ENCODE peak calls at places on chromosomes 13 and 19, in six cellular contexts. One of them, this sample, is unnamed.

GRCh38 chr13:21567714-21568113 is 36.3 kb downstream of the MICU2 start:
- DNase-seq in osteoblast: peak
- DNase-seq in GM12878: no peak
- DNase-seq in A549: no peak
- DNase-seq in GM23248: peak
- DNase-seq in neural progenitor cell: no peak
- DNase-seq in this sample: no peak

GRCh38 chr13:48624858-48625257 is 28.9 kb upstream of the CYSLTR2 start:
- DNase-seq in osteoblast: no peak
- DNase-seq in GM12878: no peak
- DNase-seq in A549: no peak
- DNase-seq in GM23248: no peak
- DNase-seq in neural progenitor cell: no peak
- DNase-seq in this sample: peak

GRCh38 chr19:51938936-51939335 is 11.7 kb downstream of the ZNF613 start:
- DNase-seq in osteoblast: no peak
- DNase-seq in GM12878: no peak
- DNase-seq in A549: no peak
- DNase-seq in GM23248: no peak
- DNase-seq in neural progenitor cell: no peak
- DNase-seq in this sample: no peak

GRCh38 chr19:1261863-1262686 is 7.1 kb upstream of the CIRBP start:
- DNase-seq in osteoblast: peak
- DNase-seq in GM12878: no peak
- DNase-seq in A549: peak
- DNase-seq in GM23248: peak
- DNase-seq in neural progenitor cell: peak
- DNase-seq in this sample: peak

GRCh38 chr19:8357007-8357521 is 6.9 kb upstream of the ANGPTL4 start:
- DNase-seq in osteoblast: no peak
- DNase-seq in GM12878: no peak
- DNase-seq in A549: no peak
- DNase-seq in GM23248: no peak
- DNase-seq in neural progenitor cell: no peak
- DNase-seq in this sample: peak

GRCh38 chr19:46022431-46023310 is at the start of gene PGLYRP1:
- DNase-seq in osteoblast: no peak
- DNase-seq in GM12878: no peak
- DNase-seq in A549: no peak
- DNase-seq in GM23248: no peak
- DNase-seq in neural progenitor cell: no peak
- DNase-seq in this sample: no peak

GRCh38 chr19:575527-576506 is 3.4 kb downstream of the BSG start:
- DNase-seq in osteoblast: peak
- DNase-seq in GM12878: no peak
- DNase-seq in A549: no peak
- DNase-seq in GM23248: peak
- DNase-seq in neural progenitor cell: no peak
- DNase-seq in this sample: peak

GRCh38 chr19:40805258-40805868 is 6.4 kb downstream of the EGLN2 start:
- DNase-seq in osteoblast: peak
- DNase-seq in GM12878: no peak
- DNase-seq in A549: no peak
- DNase-seq in GM23248: no peak
- DNase-seq in neural progenitor cell: no peak
- DNase-seq in this sample: no peak

GRCh38 chr19:52474351-52475127 is 21.2 kb downstream of the ZNF578 start:
- DNase-seq in osteoblast: no peak
- DNase-seq in GM12878: no peak
- DNase-seq in A549: no peak
- DNase-seq in GM23248: no peak
- DNase-seq in neural progenitor cell: no peak
- DNase-seq in this sample: no peak

GRCh38 chr19:10887616-10888367 is 16.4 kb downstream of the CARM1 start:
- DNase-seq in osteoblast: peak
- DNase-seq in GM12878: no peak
- DNase-seq in A549: no peak
- DNase-seq in GM23248: peak
- DNase-seq in neural progenitor cell: no peak
- DNase-seq in this sample: no peak

GRCh38 chr19:36605839-36606478 is 846 bp downstream of the ZNF382 start:
- DNase-seq in osteoblast: no peak
- DNase-seq in GM12878: peak
- DNase-seq in A549: no peak
- DNase-seq in GM23248: no peak
- DNase-seq in neural progenitor cell: no peak
- DNase-seq in this sample: no peak

GRCh38 chr19:39498262-39499081 is at the start of gene DLL3:
- DNase-seq in osteoblast: peak
- DNase-seq in GM12878: no peak
- DNase-seq in A549: no peak
- DNase-seq in GM23248: peak
- DNase-seq in neural progenitor cell: peak
- DNase-seq in this sample: no peak

GRCh38 chr13:66811445-66811844 is 418.7 kb downstream of the PCDH9 start:
- DNase-seq in osteoblast: no peak
- DNase-seq in GM12878: no peak
- DNase-seq in A549: no peak
- DNase-seq in GM23248: no peak
- DNase-seq in neural progenitor cell: no peak
- DNase-seq in this sample: no peak

GRCh38 chr13:114067886-114068722 is 64.3 kb downstream of the RASA3 start:
- DNase-seq in osteoblast: peak
- DNase-seq in GM12878: no peak
- DNase-seq in A549: no peak
- DNase-seq in GM23248: no peak
- DNase-seq in neural progenitor cell: no peak
- DNase-seq in this sample: no peak

GRCh38 chr13:114279770-114280169 is 1.6 kb upstream of the UPF3A start:
- DNase-seq in osteoblast: no peak
- DNase-seq in GM12878: no peak
- DNase-seq in A549: no peak
- DNase-seq in GM23248: no peak
- DNase-seq in neural progenitor cell: no peak
- DNase-seq in this sample: no peak

GRCh38 chr13:19959831-19960672 is 1.5 kb downstream of the ZMYM2 start:
- DNase-seq in osteoblast: peak
- DNase-seq in GM12878: peak
- DNase-seq in A549: peak
- DNase-seq in GM23248: peak
- DNase-seq in neural progenitor cell: peak
- DNase-seq in this sample: peak

GRCh38 chr19:14113762-14114414 is 3.7 kb downstream of the PRKACA start:
- DNase-seq in osteoblast: peak
- DNase-seq in GM12878: no peak
- DNase-seq in A549: peak
- DNase-seq in GM23248: no peak
- DNase-seq in neural progenitor cell: no peak
- DNase-seq in this sample: no peak

GRCh38 chr13:46232281-46232680 is 20.6 kb downstream of the LRRC63 start:
- DNase-seq in osteoblast: peak
- DNase-seq in GM12878: no peak
- DNase-seq in A549: no peak
- DNase-seq in GM23248: peak
- DNase-seq in neural progenitor cell: no peak
- DNase-seq in this sample: peak

GRCh38 chr13:113907637-113908617 is 44.1 kb upstream of the GAS6 start:
- DNase-seq in osteoblast: no peak
- DNase-seq in GM12878: no peak
- DNase-seq in A549: no peak
- DNase-seq in GM23248: peak
- DNase-seq in neural progenitor cell: no peak
- DNase-seq in this sample: peak

GRCh38 chr13:87754097-87754496 is 82.9 kb downstream of the SLITRK5 start:
- DNase-seq in osteoblast: no peak
- DNase-seq in GM12878: no peak
- DNase-seq in A549: no peak
- DNase-seq in GM23248: no peak
- DNase-seq in neural progenitor cell: no peak
- DNase-seq in this sample: no peak

GRCh38 chr19:15443838-15444237 is 5.9 kb downstream of the WIZ start:
- DNase-seq in osteoblast: no peak
- DNase-seq in GM12878: no peak
- DNase-seq in A549: no peak
- DNase-seq in GM23248: no peak
- DNase-seq in neural progenitor cell: no peak
- DNase-seq in this sample: no peak

GRCh38 chr13:23339225-23339624 is 94.3 kb downstream of the SACS start:
- DNase-seq in osteoblast: no peak
- DNase-seq in GM12878: no peak
- DNase-seq in A549: no peak
- DNase-seq in GM23248: no peak
- DNase-seq in neural progenitor cell: no peak
- DNase-seq in this sample: no peak

GRCh38 chr19:21022996-21023395 is 2.5 kb downstream of the ZNF430 start:
- DNase-seq in osteoblast: peak
- DNase-seq in GM12878: no peak
- DNase-seq in A549: no peak
- DNase-seq in GM23248: peak
- DNase-seq in neural progenitor cell: no peak
- DNase-seq in this sample: peak

GRCh38 chr13:60671386-60671785 is 274.4 kb downstream of the TDRD3 start:
- DNase-seq in osteoblast: no peak
- DNase-seq in GM12878: no peak
- DNase-seq in A549: no peak
- DNase-seq in GM23248: no peak
- DNase-seq in neural progenitor cell: no peak
- DNase-seq in this sample: no peak

GRCh38 chr19:2012941-2013682 is 2.4 kb downstream of the BTBD2 start:
- DNase-seq in osteoblast: peak
- DNase-seq in GM12878: no peak
- DNase-seq in A549: no peak
- DNase-seq in GM23248: no peak
- DNase-seq in neural progenitor cell: no peak
- DNase-seq in this sample: no peak

GRCh38 chr13:21486322-21486721 is 27.2 kb upstream of the ZDHHC20 start:
- DNase-seq in osteoblast: no peak
- DNase-seq in GM12878: no peak
- DNase-seq in A549: no peak
- DNase-seq in GM23248: peak
- DNase-seq in neural progenitor cell: no peak
- DNase-seq in this sample: no peak

GRCh38 chr13:49610176-49610575 is 18.1 kb upstream of the ARL11 start:
- DNase-seq in osteoblast: no peak
- DNase-seq in GM12878: no peak
- DNase-seq in A549: no peak
- DNase-seq in GM23248: no peak
- DNase-seq in neural progenitor cell: no peak
- DNase-seq in this sample: no peak

GRCh38 chr19:48920949-48921348 is 12.6 kb upstream of the DHDH start:
- DNase-seq in osteoblast: no peak
- DNase-seq in GM12878: no peak
- DNase-seq in A549: no peak
- DNase-seq in GM23248: no peak
- DNase-seq in neural progenitor cell: no peak
- DNase-seq in this sample: no peak

GRCh38 chr19:48915757-48916156 is 15.6 kb downstream of the NUCB1 start:
- DNase-seq in osteoblast: no peak
- DNase-seq in GM12878: no peak
- DNase-seq in A549: no peak
- DNase-seq in GM23248: no peak
- DNase-seq in neural progenitor cell: no peak
- DNase-seq in this sample: no peak

GRCh38 chr19:48921721-48922500 is 11.6 kb upstream of the DHDH start:
- DNase-seq in osteoblast: peak
- DNase-seq in GM12878: no peak
- DNase-seq in A549: no peak
- DNase-seq in GM23248: no peak
- DNase-seq in neural progenitor cell: no peak
- DNase-seq in this sample: no peak

GRCh38 chr19:48918071-48918470 is 15.4 kb upstream of the DHDH start:
- DNase-seq in osteoblast: no peak
- DNase-seq in GM12878: no peak
- DNase-seq in A549: no peak
- DNase-seq in GM23248: no peak
- DNase-seq in neural progenitor cell: no peak
- DNase-seq in this sample: no peak

DNA sequence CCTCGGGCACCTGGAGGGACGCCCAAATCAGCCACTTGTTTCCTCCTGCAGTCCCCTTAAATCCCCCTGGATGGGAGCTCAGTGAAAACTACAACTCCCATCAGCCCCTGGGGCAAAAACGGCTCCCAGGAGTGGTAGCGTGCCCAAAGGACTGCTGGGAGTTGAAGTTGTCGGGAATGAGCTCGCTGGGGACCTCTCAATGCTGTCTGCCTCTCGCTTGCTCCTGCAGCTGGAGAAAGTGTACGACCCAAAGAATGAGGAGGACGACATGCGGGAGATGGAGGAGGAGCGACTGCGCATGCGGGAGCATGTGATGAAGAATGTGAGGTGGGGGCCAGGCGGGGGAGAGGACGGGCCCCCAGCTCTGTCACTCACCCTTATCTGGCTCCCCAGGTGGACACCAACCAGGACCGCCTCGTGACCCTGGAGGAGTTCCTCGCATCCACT is 14.7 kb upstream of the DHDH start:
- DNase-seq in osteoblast: peak
- DNase-seq in GM12878: no peak
- DNase-seq in A549: peak
- DNase-seq in GM23248: peak
- DNase-seq in neural progenitor cell: peak
- DNase-seq in this sample: no peak
- H3K4me2 ChIP-seq in osteoblast: no peak
- H3K4me2 ChIP-seq in GM12878: no peak
- H3K4me2 ChIP-seq in A549: no peak
- H3K4me2 ChIP-seq in GM23248: no peak
- H3K4me2 ChIP-seq in neural progenitor cell: no peak
- H3K4me2 ChIP-seq in this sample: no peak

GRCh38 chr13:40971321-40971720 is 47.8 kb downstream of the ELF1 start:
- DNase-seq in osteoblast: no peak
- DNase-seq in GM12878: no peak
- DNase-seq in A549: no peak
- DNase-seq in GM23248: no peak
- DNase-seq in neural progenitor cell: no peak
- DNase-seq in this sample: no peak
- H3K4me2 ChIP-seq in osteoblast: no peak
- H3K4me2 ChIP-seq in GM12878: peak
- H3K4me2 ChIP-seq in A549: no peak
- H3K4me2 ChIP-seq in GM23248: no peak
- H3K4me2 ChIP-seq in neural progenitor cell: no peak
- H3K4me2 ChIP-seq in this sample: no peak

GRCh38 chr19:41927810-41928192 is 448 bp downstream of the ERFL start:
- DNase-seq in osteoblast: no peak
- DNase-seq in GM12878: no peak
- DNase-seq in A549: no peak
- DNase-seq in GM23248: no peak
- DNase-seq in neural progenitor cell: peak
- DNase-seq in this sample: no peak
- H3K4me2 ChIP-seq in osteoblast: peak
- H3K4me2 ChIP-seq in GM12878: peak
- H3K4me2 ChIP-seq in A549: peak
- H3K4me2 ChIP-seq in GM23248: peak
- H3K4me2 ChIP-seq in neural progenitor cell: peak
- H3K4me2 ChIP-seq in this sample: peak

DNA sequence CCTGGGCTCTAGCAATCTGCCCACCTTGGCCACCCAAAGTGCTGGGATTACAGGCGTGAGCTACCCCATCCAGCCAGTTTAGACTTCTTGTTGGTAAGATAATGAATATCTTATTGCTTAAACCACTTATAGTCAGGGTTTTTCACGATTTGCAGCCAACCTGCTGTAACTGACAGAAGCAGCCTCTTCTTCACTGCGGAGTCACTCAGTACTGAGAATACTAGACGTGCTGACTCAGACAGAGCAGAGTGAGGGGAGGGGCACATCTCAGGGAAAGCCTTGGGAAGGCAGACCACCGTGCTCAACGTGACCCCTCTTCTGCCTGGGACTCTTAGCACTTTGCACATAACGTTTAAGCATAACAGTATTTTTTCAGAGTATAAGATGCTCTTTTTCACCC is 74.3 kb upstream of the ARHGEF7 start:
- DNase-seq in osteoblast: no peak
- DNase-seq in GM12878: no peak
- DNase-seq in A549: no peak
- DNase-seq in GM23248: no peak
- DNase-seq in neural progenitor cell: no peak
- DNase-seq in this sample: no peak
- H3K4me2 ChIP-seq in osteoblast: no peak
- H3K4me2 ChIP-seq in GM12878: no peak
- H3K4me2 ChIP-seq in A549: no peak
- H3K4me2 ChIP-seq in GM23248: no peak
- H3K4me2 ChIP-seq in neural progenitor cell: no peak
- H3K4me2 ChIP-seq in this sample: no peak